ENCODE peak calls at places on chromosomes 1 and 21, in nine cellular contexts. F, U, S, I, Y, B, T, R and L are unnamed samples.
A peak's percentile ranks its signal among the peaks of the same experiment; 100 is the strongest.

GRCh38 chr1:1609822-1610485 is 5.3 kb upstream of the MIB2 start:
- DNase-seq in Y (no peak), T (no peak), U (no peak), B (no peak), R (no peak), F (no peak), I (no peak), S (no peak), L (no peak)

GRCh38 chr1:107298526-107298925 is 157.7 kb downstream of the NTNG1 start:
- DNase-seq in B (no peak), F (no peak), Y (no peak), U (no peak), T (no peak), R (no peak), I (no peak), S (no peak), L (no peak)

GRCh38 chr1:200740291-200741212 is 1.9 kb downstream of the CAMSAP2 start:
- DNase-seq in F (no peak), S (peak; percentile 14), U (no peak), T (no peak), I (no peak), Y (peak; percentile 2), R (no peak), B (no peak), L (no peak)

GRCh38 chr1:50562106-50562505 is 138.9 kb upstream of the DMRTA2 start:
- DNase-seq in R (no peak), U (no peak), T (no peak), F (no peak), I (no peak), B (no peak), S (no peak), Y (no peak), L (no peak)

GRCh38 chr1:209861242-209861641 is 33.5 kb downstream of the UTP25 start:
- DNase-seq in Y (no peak), B (no peak), F (no peak), I (no peak), T (no peak), U (peak; percentile 49), S (no peak), R (no peak), L (no peak)

GRCh38 chr21:42066521-42066920 is 4.6 kb upstream of the UMODL1 start:
- DNase-seq in T (no peak), F (no peak), S (peak; percentile 91), R (no peak), U (no peak), Y (no peak), B (no peak), I (no peak), L (no peak)

GRCh38 chr21:37829447-37829846 is 86.8 kb downstream of the KCNJ6 start:
- DNase-seq in I (no peak), U (peak; percentile 94), S (no peak), R (peak; percentile 51), B (peak; percentile 52), Y (peak; percentile 27), F (no peak), T (no peak), L (peak; percentile 54)

GRCh38 chr1:22284906-22285544 is 142.1 kb upstream of the WNT4 start:
- DNase-seq in B (no peak), F (no peak), T (no peak), R (no peak), U (no peak), Y (no peak), I (no peak), S (no peak), L (no peak)

GRCh38 chr1:158087320-158087927 is 93.3 kb upstream of the CD1D start:
- DNase-seq in B (peak; percentile 84), T (peak; percentile 40), S (peak; percentile 69), I (no peak), R (peak; percentile 73), Y (peak; percentile 34), F (no peak), U (peak; percentile 66), L (no peak)

GRCh38 chr1:44464361-44464760 is 59.3 kb downstream of the RNF220 start:
- DNase-seq in T (peak; percentile 59), U (no peak), S (no peak), B (no peak), F (no peak), R (no peak), Y (no peak), I (no peak), L (no peak)

GRCh38 chr21:39156024-39156423 is 27.2 kb downstream of the PSMG1 start:
- DNase-seq in T (no peak), U (no peak), Y (no peak), R (no peak), S (no peak), B (no peak), F (no peak), I (no peak), L (no peak)

GRCh38 chr1:106055900-106056299 is 1000.6 kb upstream of the PRMT6 start:
- DNase-seq in F (no peak), R (no peak), I (no peak), Y (no peak), U (peak; percentile 100), T (no peak), B (no peak), S (peak; percentile 13), L (no peak)

GRCh38 chr1:189141056-189141455 is 1336.6 kb downstream of the BRINP3 start:
- DNase-seq in I (no peak), U (no peak), S (no peak), F (no peak), T (no peak), Y (no peak), B (no peak), R (no peak), L (no peak)

GRCh38 chr1:62285984-62286481 is 33.2 kb downstream of the KANK4 start:
- DNase-seq in R (no peak), U (no peak), B (no peak), Y (no peak), S (no peak), T (no peak), I (no peak), F (no peak), L (no peak)

GRCh38 chr1:202643397-202644218 is 66.6 kb downstream of the SYT2 start:
- DNase-seq in Y (no peak), R (no peak), I (no peak), F (no peak), B (no peak), T (no peak), U (no peak), S (no peak), L (no peak)

GRCh38 chr1:34176830-34177613 is at the start of gene C1orf94:
- DNase-seq in T (no peak), I (no peak), U (no peak), R (no peak), Y (no peak), B (no peak), S (no peak), F (no peak), L (no peak)

GRCh38 chr1:3978928-3979325 is 78.9 kb upstream of the C1orf174 start:
- DNase-seq in B (no peak), U (no peak), R (no peak), I (no peak), T (no peak), Y (no peak), F (no peak), S (no peak), L (no peak)

GRCh38 chr1:63739452-63739851 is 34.4 kb upstream of the ROR1 start:
- DNase-seq in U (no peak), T (no peak), F (no peak), R (no peak), I (no peak), Y (no peak), S (peak; percentile 3), B (no peak), L (no peak)

GRCh38 chr1:161090617-161091016 is 1.3 kb upstream of the NECTIN4 start:
- DNase-seq in T (no peak), B (no peak), R (no peak), I (no peak), U (no peak), S (no peak), F (no peak), Y (no peak), L (no peak)

GRCh38 chr1:53043271-53043670 is 18.7 kb upstream of the PODN start:
- DNase-seq in F (no peak), I (no peak), B (no peak), T (peak; percentile 67), R (no peak), S (no peak), U (no peak), Y (peak; percentile 52), L (no peak)

GRCh38 chr1:231899046-231899445 is 272.5 kb downstream of the DISC1 start:
- DNase-seq in I (no peak), Y (no peak), B (no peak), T (no peak), R (no peak), S (no peak), F (no peak), U (no peak), L (no peak)